ENCODE peak calls at places on chromosomes 2 and 18, in six cellular contexts. V, W, X, P, N and H are unnamed samples.

GRCh38 chr2:100745630-100746029 is 74.3 kb upstream of the NPAS2 start:
- DNase-seq in W (no peak), V (no peak), N (no peak), X (no peak), P (no peak), H (peak; percentile 89)

GRCh38 chr18:49490246-49490762 is 3.3 kb upstream of the C18orf32 start:
- DNase-seq in W (no peak), N (no peak), V (no peak), X (no peak), P (no peak), H (no peak)

GRCh38 chr2:12616456-12617163 is 100.1 kb upstream of the TRIB2 start:
- DNase-seq in V (no peak), X (no peak), P (no peak), N (no peak), W (no peak), H (no peak)

GRCh38 chr2:194383404-194383803 is 1273.6 kb upstream of the SLC39A10 start:
- DNase-seq in N (no peak), X (no peak), V (no peak), P (no peak), W (no peak), H (no peak)

GRCh38 chr2:9830685-9831410 is 12.4 kb upstream of the TAF1B start:
- DNase-seq in W (no peak), X (no peak), N (no peak), V (no peak), P (no peak), H (no peak)

GRCh38 chr18:63043516-63043915 is 276.1 kb downstream of the BCL2 start:
- DNase-seq in W (no peak), X (no peak), N (no peak), P (no peak), V (no peak), H (no peak)

GRCh38 chr2:235518317-235519090 is 24.7 kb downstream of the AGAP1 start:
- DNase-seq in P (no peak), V (peak; percentile 31), W (no peak), X (no peak), N (no peak), H (no peak)

GRCh38 chr2:17736989-17737388 is 16.6 kb downstream of the SMC6 start:
- DNase-seq in P (no peak), N (no peak), W (no peak), V (no peak), X (no peak), H (no peak)

GRCh38 chr2:20212459-20212870 is 12.5 kb downstream of the SDC1 start:
- DNase-seq in W (no peak), P (peak; percentile 53), N (no peak), V (no peak), X (peak; percentile 53), H (peak; percentile 36)

GRCh38 chr2:238644095-238645081 is 203.5 kb upstream of the TWIST2 start:
- DNase-seq in X (peak; percentile 68), W (no peak), P (no peak), N (no peak), V (no peak), H (no peak)

GRCh38 chr18:46917108-46917807 is at the start of the genes KATNAL2 and PIAS2:
- DNase-seq in P (peak; percentile 82), X (peak; percentile 74), V (peak; percentile 97), W (peak; percentile 63), N (peak; percentile 75), H (peak; percentile 87)
- TF ChIP-seq POLR2A in P (no peak), X (peak; percentile 89), V (peak; percentile 92), W (peak; percentile 64), N (peak; percentile 57), H (peak; percentile 93)

DNA sequence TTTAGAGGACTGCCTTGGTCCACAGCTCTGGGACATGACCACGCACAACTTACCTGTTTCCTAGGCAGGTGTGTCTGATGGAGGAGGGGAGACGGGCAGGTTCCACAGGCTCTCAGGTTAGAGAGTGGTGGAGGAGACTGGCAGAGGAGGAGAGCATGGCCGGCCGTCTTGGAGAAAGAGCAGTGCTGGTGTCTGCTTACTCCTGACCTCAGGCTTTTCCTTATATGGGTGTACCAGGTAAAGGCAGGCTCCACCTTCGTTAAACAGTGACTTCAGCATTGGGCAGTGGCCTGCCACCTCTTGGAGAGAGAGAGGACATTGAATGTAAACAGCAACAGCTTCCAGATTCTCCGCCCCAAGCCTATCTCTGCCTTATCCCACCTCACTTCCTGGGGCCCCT is at the start of gene CAPN13:
- DNase-seq in N (no peak), V (no peak), W (no peak), P (no peak), X (no peak), H (peak; percentile 35)
- TF ChIP-seq POLR2A in N (no peak), V (peak; percentile 32), W (no peak), P (no peak), X (no peak), H (no peak)

GRCh38 chr18:24831871-24832665 is 371.6 kb downstream of the HRH4 start:
- DNase-seq in N (no peak), X (no peak), W (no peak), P (no peak), V (no peak), H (no peak)
- TF ChIP-seq POLR2A in N (no peak), X (no peak), W (no peak), P (no peak), V (no peak), H (no peak)

DNA sequence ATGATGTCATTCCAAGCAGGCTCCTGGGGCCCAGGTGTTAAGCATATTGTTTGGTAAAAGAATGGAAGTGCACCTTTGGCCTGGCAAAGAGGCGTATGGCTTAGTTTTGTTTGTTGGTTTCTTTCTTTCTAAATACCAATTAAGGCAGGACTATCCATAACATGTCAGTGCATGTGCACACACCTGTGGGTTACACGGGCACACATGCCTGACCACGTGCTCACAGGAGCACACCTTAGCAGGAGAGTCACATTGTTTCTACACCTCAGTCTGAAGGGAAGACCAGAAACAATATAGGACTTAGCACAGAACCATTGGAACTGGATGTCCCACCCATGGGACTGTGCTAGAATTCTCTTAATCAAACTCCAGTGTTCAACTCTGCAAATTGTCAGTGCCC is 127.8 kb downstream of the FBXO15 start:
- DNase-seq in W (no peak), V (no peak), P (no peak), X (no peak), N (no peak), H (no peak)
- TF ChIP-seq POLR2A in W (no peak), V (no peak), P (no peak), X (no peak), N (no peak), H (no peak)